ENCODE peak calls at places on chromosomes 13 and 19, in six cellular contexts. One of them, this sample, is unnamed.

GRCh38 chr19:34243876-34244578 is 10.3 kb upstream of the GARRE1 start:
- DNase-seq in CD8-positive, alpha-beta T cell: no peak
- DNase-seq in GM12892: no peak
- DNase-seq in activated T-cell treated with anti-CD3 and anti-CD28 coated beads, Interleukin-2, amount 50 U/mL, for 24 hours: no peak
- DNase-seq in fibroblast of pulmonary artery: no peak
- DNase-seq in HEK293T: no peak
- DNase-seq in this sample: no peak

GRCh38 chr19:48330012-48330681 is 4.8 kb downstream of the EMP3 start:
- DNase-seq in fibroblast of pulmonary artery: no peak
- DNase-seq in activated T-cell treated with anti-CD3 and anti-CD28 coated beads, Interleukin-2, amount 50 U/mL, for 24 hours: peak; percentile 84
- DNase-seq in HEK293T: peak; percentile 75
- DNase-seq in GM12892: peak; percentile 70
- DNase-seq in CD8-positive, alpha-beta T cell: peak; percentile 76
- DNase-seq in this sample: peak; percentile 86

GRCh38 chr19:38394488-38394887 is 6.0 kb downstream of the SPRED3 start:
- DNase-seq in activated T-cell treated with anti-CD3 and anti-CD28 coated beads, Interleukin-2, amount 50 U/mL, for 24 hours: peak; percentile 82
- DNase-seq in GM12892: peak; percentile 61
- DNase-seq in fibroblast of pulmonary artery: no peak
- DNase-seq in HEK293T: no peak
- DNase-seq in CD8-positive, alpha-beta T cell: no peak
- DNase-seq in this sample: peak; percentile 54

GRCh38 chr13:21674271-21675009 is 3.6 kb downstream of the FGF9 start:
- DNase-seq in GM12892: peak; percentile 26
- DNase-seq in fibroblast of pulmonary artery: no peak
- DNase-seq in CD8-positive, alpha-beta T cell: no peak
- DNase-seq in activated T-cell treated with anti-CD3 and anti-CD28 coated beads, Interleukin-2, amount 50 U/mL, for 24 hours: peak; percentile 55
- DNase-seq in HEK293T: peak; percentile 22
- DNase-seq in this sample: peak; percentile 40

GRCh38 chr13:91228083-91228482 is 119.4 kb upstream of the MIR17HG start:
- DNase-seq in fibroblast of pulmonary artery: no peak
- DNase-seq in CD8-positive, alpha-beta T cell: no peak
- DNase-seq in HEK293T: no peak
- DNase-seq in activated T-cell treated with anti-CD3 and anti-CD28 coated beads, Interleukin-2, amount 50 U/mL, for 24 hours: no peak
- DNase-seq in GM12892: no peak
- DNase-seq in this sample: peak; percentile 5

GRCh38 chr19:42066075-42066754 is 3.8 kb downstream of the GRIK5 start:
- DNase-seq in fibroblast of pulmonary artery: peak; percentile 10
- DNase-seq in HEK293T: peak; percentile 62
- DNase-seq in GM12892: no peak
- DNase-seq in activated T-cell treated with anti-CD3 and anti-CD28 coated beads, Interleukin-2, amount 50 U/mL, for 24 hours: no peak
- DNase-seq in CD8-positive, alpha-beta T cell: no peak
- DNase-seq in this sample: peak; percentile 80

GRCh38 chr19:47618771-47619170 is 9.8 kb downstream of the BICRA start:
- DNase-seq in CD8-positive, alpha-beta T cell: no peak
- DNase-seq in activated T-cell treated with anti-CD3 and anti-CD28 coated beads, Interleukin-2, amount 50 U/mL, for 24 hours: no peak
- DNase-seq in HEK293T: no peak
- DNase-seq in GM12892: no peak
- DNase-seq in fibroblast of pulmonary artery: no peak
- DNase-seq in this sample: peak; percentile 76

GRCh38 chr19:4609878-4610511 is 29.3 kb upstream of the TNFAIP8L1 start:
- DNase-seq in CD8-positive, alpha-beta T cell: no peak
- DNase-seq in GM12892: no peak
- DNase-seq in fibroblast of pulmonary artery: no peak
- DNase-seq in activated T-cell treated with anti-CD3 and anti-CD28 coated beads, Interleukin-2, amount 50 U/mL, for 24 hours: no peak
- DNase-seq in HEK293T: no peak
- DNase-seq in this sample: peak; percentile 30

GRCh38 chr19:41808663-41809566 is 12.5 kb downstream of the CEACAM3 start:
- DNase-seq in HEK293T: no peak
- DNase-seq in GM12892: no peak
- DNase-seq in activated T-cell treated with anti-CD3 and anti-CD28 coated beads, Interleukin-2, amount 50 U/mL, for 24 hours: no peak
- DNase-seq in fibroblast of pulmonary artery: no peak
- DNase-seq in CD8-positive, alpha-beta T cell: no peak
- DNase-seq in this sample: no peak

GRCh38 chr13:55777612-55778011 is 1363.1 kb upstream of the PRR20A start:
- DNase-seq in HEK293T: no peak
- DNase-seq in CD8-positive, alpha-beta T cell: no peak
- DNase-seq in GM12892: no peak
- DNase-seq in activated T-cell treated with anti-CD3 and anti-CD28 coated beads, Interleukin-2, amount 50 U/mL, for 24 hours: no peak
- DNase-seq in fibroblast of pulmonary artery: no peak
- DNase-seq in this sample: no peak

GRCh38 chr19:17855333-17856152 is 4.2 kb upstream of the RPL18A start:
- DNase-seq in fibroblast of pulmonary artery: peak; percentile 75
- DNase-seq in activated T-cell treated with anti-CD3 and anti-CD28 coated beads, Interleukin-2, amount 50 U/mL, for 24 hours: peak; percentile 97
- DNase-seq in HEK293T: peak; percentile 79
- DNase-seq in GM12892: peak; percentile 80
- DNase-seq in CD8-positive, alpha-beta T cell: peak; percentile 85
- DNase-seq in this sample: peak; percentile 89

GRCh38 chr19:38361633-38362075 is 12.7 kb upstream of the PSMD8 start:
- DNase-seq in fibroblast of pulmonary artery: peak; percentile 65
- DNase-seq in GM12892: peak; percentile 71
- DNase-seq in HEK293T: peak; percentile 90
- DNase-seq in activated T-cell treated with anti-CD3 and anti-CD28 coated beads, Interleukin-2, amount 50 U/mL, for 24 hours: peak; percentile 81
- DNase-seq in CD8-positive, alpha-beta T cell: peak; percentile 17
- DNase-seq in this sample: peak; percentile 88

GRCh38 chr19:39846678-39847486 is 703 bp upstream of the FBL start:
- DNase-seq in fibroblast of pulmonary artery: no peak
- DNase-seq in activated T-cell treated with anti-CD3 and anti-CD28 coated beads, Interleukin-2, amount 50 U/mL, for 24 hours: no peak
- DNase-seq in GM12892: no peak
- DNase-seq in CD8-positive, alpha-beta T cell: no peak
- DNase-seq in HEK293T: no peak
- DNase-seq in this sample: no peak

GRCh38 chr13:79360064-79360463 is 46.0 kb downstream of the RBM26 start:
- DNase-seq in fibroblast of pulmonary artery: no peak
- DNase-seq in activated T-cell treated with anti-CD3 and anti-CD28 coated beads, Interleukin-2, amount 50 U/mL, for 24 hours: no peak
- DNase-seq in GM12892: no peak
- DNase-seq in CD8-positive, alpha-beta T cell: no peak
- DNase-seq in HEK293T: no peak
- DNase-seq in this sample: no peak

GRCh38 chr13:113879017-113879416 is 15.1 kb upstream of the GAS6 start:
- DNase-seq in HEK293T: no peak
- DNase-seq in fibroblast of pulmonary artery: no peak
- DNase-seq in GM12892: no peak
- DNase-seq in activated T-cell treated with anti-CD3 and anti-CD28 coated beads, Interleukin-2, amount 50 U/mL, for 24 hours: no peak
- DNase-seq in CD8-positive, alpha-beta T cell: no peak
- DNase-seq in this sample: no peak

GRCh38 chr19:52307275-52307674 is 10.3 kb downstream of the ZNF480 start:
- DNase-seq in fibroblast of pulmonary artery: peak; percentile 29
- DNase-seq in activated T-cell treated with anti-CD3 and anti-CD28 coated beads, Interleukin-2, amount 50 U/mL, for 24 hours: no peak
- DNase-seq in CD8-positive, alpha-beta T cell: no peak
- DNase-seq in GM12892: no peak
- DNase-seq in HEK293T: no peak
- DNase-seq in this sample: peak; percentile 50

GRCh38 chr13:67119481-67119883 is 110.7 kb downstream of the PCDH9 start:
- DNase-seq in activated T-cell treated with anti-CD3 and anti-CD28 coated beads, Interleukin-2, amount 50 U/mL, for 24 hours: no peak
- DNase-seq in GM12892: no peak
- DNase-seq in HEK293T: no peak
- DNase-seq in CD8-positive, alpha-beta T cell: no peak
- DNase-seq in fibroblast of pulmonary artery: peak; percentile 93
- DNase-seq in this sample: peak; percentile 85

GRCh38 chr19:31350033-31350692 is 927 bp upstream of the TSHZ3 start:
- DNase-seq in activated T-cell treated with anti-CD3 and anti-CD28 coated beads, Interleukin-2, amount 50 U/mL, for 24 hours: peak; percentile 48
- DNase-seq in CD8-positive, alpha-beta T cell: no peak
- DNase-seq in GM12892: no peak
- DNase-seq in HEK293T: peak; percentile 46
- DNase-seq in fibroblast of pulmonary artery: peak; percentile 34
- DNase-seq in this sample: peak; percentile 43

GRCh38 chr13:77429320-77430142 is 102.6 kb upstream of the MYCBP2 start:
- DNase-seq in fibroblast of pulmonary artery: no peak
- DNase-seq in CD8-positive, alpha-beta T cell: no peak
- DNase-seq in GM12892: no peak
- DNase-seq in activated T-cell treated with anti-CD3 and anti-CD28 coated beads, Interleukin-2, amount 50 U/mL, for 24 hours: peak; percentile 61
- DNase-seq in HEK293T: no peak
- DNase-seq in this sample: peak; percentile 66

GRCh38 chr13:19586904-19587634 is 25.7 kb upstream of the TPTE2 start:
- DNase-seq in activated T-cell treated with anti-CD3 and anti-CD28 coated beads, Interleukin-2, amount 50 U/mL, for 24 hours: peak; percentile 85
- DNase-seq in CD8-positive, alpha-beta T cell: peak; percentile 41
- DNase-seq in GM12892: peak; percentile 32
- DNase-seq in HEK293T: no peak
- DNase-seq in fibroblast of pulmonary artery: no peak
- DNase-seq in this sample: no peak

GRCh38 chr13:33057019-33057785 is 41.0 kb downstream of the KL start:
- DNase-seq in CD8-positive, alpha-beta T cell: no peak
- DNase-seq in GM12892: peak; percentile 24
- DNase-seq in fibroblast of pulmonary artery: peak; percentile 34
- DNase-seq in activated T-cell treated with anti-CD3 and anti-CD28 coated beads, Interleukin-2, amount 50 U/mL, for 24 hours: no peak
- DNase-seq in HEK293T: peak; percentile 45
- DNase-seq in this sample: peak; percentile 21

GRCh38 chr13:112972867-112973576 is 4.0 kb downstream of the MCF2L start:
- DNase-seq in CD8-positive, alpha-beta T cell: no peak
- DNase-seq in fibroblast of pulmonary artery: no peak
- DNase-seq in HEK293T: no peak
- DNase-seq in activated T-cell treated with anti-CD3 and anti-CD28 coated beads, Interleukin-2, amount 50 U/mL, for 24 hours: no peak
- DNase-seq in GM12892: no peak
- DNase-seq in this sample: peak; percentile 11

GRCh38 chr19:44113138-44113783 is at the start of gene ZNF225:
- DNase-seq in fibroblast of pulmonary artery: peak; percentile 99
- DNase-seq in GM12892: peak; percentile 71
- DNase-seq in activated T-cell treated with anti-CD3 and anti-CD28 coated beads, Interleukin-2, amount 50 U/mL, for 24 hours: peak; percentile 84
- DNase-seq in CD8-positive, alpha-beta T cell: peak; percentile 64
- DNase-seq in HEK293T: peak; percentile 89
- DNase-seq in this sample: peak; percentile 99

GRCh38 chr13:80040219-80040976 is 300.5 kb downstream of the SPRY2 start:
- DNase-seq in activated T-cell treated with anti-CD3 and anti-CD28 coated beads, Interleukin-2, amount 50 U/mL, for 24 hours: no peak
- DNase-seq in fibroblast of pulmonary artery: peak; percentile 94
- DNase-seq in CD8-positive, alpha-beta T cell: no peak
- DNase-seq in HEK293T: no peak
- DNase-seq in GM12892: no peak
- DNase-seq in this sample: peak; percentile 85

This sample was measured in astrocyte of the hippocampus.